ENCODE peak calls at places on chromosomes 5 and 9, in seven cellular contexts. One of them, this sample, is unnamed.
A peak's percentile ranks its signal among the peaks of the same experiment; 100 is the strongest.

GRCh38 chr9:132742821-132743311 is 72.6 kb downstream of the GTF3C4 start:
- DNase-seq in AG04450: no peak
- DNase-seq in kidney epithelial cell: no peak
- DNase-seq in lower lobe of right lung: no peak
- DNase-seq in A673: no peak
- DNase-seq in heart right ventricle: no peak
- DNase-seq in mammary epithelial cell: no peak
- DNase-seq in this sample: no peak

GRCh38 chr5:124867064-124867707 is 120.7 kb upstream of the ZNF608 start:
- DNase-seq in lower lobe of right lung: no peak
- DNase-seq in heart right ventricle: no peak
- DNase-seq in AG04450: no peak
- DNase-seq in mammary epithelial cell: peak; percentile 13
- DNase-seq in A673: no peak
- DNase-seq in kidney epithelial cell: no peak
- DNase-seq in this sample: no peak

GRCh38 chr5:177523711-177524538 is 7.2 kb upstream of the DDX41 start:
- DNase-seq in mammary epithelial cell: no peak
- DNase-seq in AG04450: no peak
- DNase-seq in kidney epithelial cell: no peak
- DNase-seq in heart right ventricle: no peak
- DNase-seq in A673: no peak
- DNase-seq in lower lobe of right lung: no peak
- DNase-seq in this sample: no peak

GRCh38 chr5:98307811-98308210 is 465.7 kb upstream of the RGMB start:
- DNase-seq in kidney epithelial cell: no peak
- DNase-seq in heart right ventricle: no peak
- DNase-seq in lower lobe of right lung: no peak
- DNase-seq in mammary epithelial cell: peak; percentile 83
- DNase-seq in A673: no peak
- DNase-seq in AG04450: peak; percentile 49
- DNase-seq in this sample: no peak

GRCh38 chr5:77167695-77168111 is 42.8 kb upstream of the PDE8B start:
- DNase-seq in mammary epithelial cell: peak; percentile 22
- DNase-seq in lower lobe of right lung: no peak
- DNase-seq in A673: peak; percentile 36
- DNase-seq in kidney epithelial cell: peak; percentile 38
- DNase-seq in heart right ventricle: no peak
- DNase-seq in AG04450: peak; percentile 72
- DNase-seq in this sample: no peak

GRCh38 chr5:92890841-92891244 is 690.2 kb downstream of the NR2F1-AS1 start:
- DNase-seq in mammary epithelial cell: no peak
- DNase-seq in kidney epithelial cell: no peak
- DNase-seq in A673: peak; percentile 31
- DNase-seq in AG04450: no peak
- DNase-seq in lower lobe of right lung: no peak
- DNase-seq in heart right ventricle: no peak
- DNase-seq in this sample: no peak

GRCh38 chr9:124054671-124055212 is 43.2 kb downstream of the LHX2 start:
- DNase-seq in lower lobe of right lung: no peak
- DNase-seq in heart right ventricle: no peak
- DNase-seq in kidney epithelial cell: peak; percentile 37
- DNase-seq in A673: no peak
- DNase-seq in mammary epithelial cell: peak; percentile 83
- DNase-seq in AG04450: peak; percentile 48
- DNase-seq in this sample: no peak

GRCh38 chr5:15574806-15575205 is 74.8 kb downstream of the FBXL7 start:
- DNase-seq in kidney epithelial cell: no peak
- DNase-seq in AG04450: no peak
- DNase-seq in mammary epithelial cell: no peak
- DNase-seq in A673: no peak
- DNase-seq in heart right ventricle: no peak
- DNase-seq in lower lobe of right lung: no peak
- DNase-seq in this sample: no peak

GRCh38 chr5:141783599-141784296 is 94.5 kb downstream of the PCDH1 start:
- DNase-seq in AG04450: no peak
- DNase-seq in lower lobe of right lung: no peak
- DNase-seq in heart right ventricle: no peak
- DNase-seq in mammary epithelial cell: peak; percentile 67
- DNase-seq in A673: no peak
- DNase-seq in kidney epithelial cell: peak; percentile 41
- DNase-seq in this sample: no peak

GRCh38 chr9:137049544-137050449 is 3.8 kb upstream of the NPDC1 start:
- DNase-seq in heart right ventricle: no peak
- DNase-seq in A673: peak; percentile 78
- DNase-seq in AG04450: no peak
- DNase-seq in mammary epithelial cell: no peak
- DNase-seq in kidney epithelial cell: no peak
- DNase-seq in lower lobe of right lung: no peak
- DNase-seq in this sample: no peak

GRCh38 chr5:116573617-116574431 is 799 bp downstream of the SEMA6A start:
- DNase-seq in kidney epithelial cell: no peak
- DNase-seq in lower lobe of right lung: peak; percentile 47
- DNase-seq in A673: no peak
- DNase-seq in heart right ventricle: peak; percentile 29
- DNase-seq in mammary epithelial cell: peak; percentile 27
- DNase-seq in AG04450: no peak
- DNase-seq in this sample: no peak

GRCh38 chr5:57598756-57599155 is 116.1 kb upstream of the ACTBL2 start:
- DNase-seq in kidney epithelial cell: peak; percentile 32
- DNase-seq in mammary epithelial cell: peak; percentile 82
- DNase-seq in heart right ventricle: no peak
- DNase-seq in A673: no peak
- DNase-seq in AG04450: peak; percentile 65
- DNase-seq in lower lobe of right lung: no peak
- DNase-seq in this sample: peak; percentile 15

GRCh38 chr9:35254237-35254636 is 92.4 kb downstream of the UNC13B start:
- DNase-seq in heart right ventricle: no peak
- DNase-seq in kidney epithelial cell: no peak
- DNase-seq in mammary epithelial cell: no peak
- DNase-seq in lower lobe of right lung: no peak
- DNase-seq in AG04450: no peak
- DNase-seq in A673: peak; percentile 80
- DNase-seq in this sample: no peak

GRCh38 chr5:1883925-1884637 is 1.4 kb upstream of the IRX4 start:
- DNase-seq in mammary epithelial cell: peak; percentile 92
- DNase-seq in AG04450: no peak
- DNase-seq in heart right ventricle: no peak
- DNase-seq in A673: no peak
- DNase-seq in kidney epithelial cell: no peak
- DNase-seq in lower lobe of right lung: peak; percentile 27
- DNase-seq in this sample: no peak
- H3K27me3 ChIP-seq in mammary epithelial cell: no peaks in the 10 kb centered on the region
- H3K27me3 ChIP-seq in AG04450: peaks cover 82% of the 10 kb centered on the region
- H3K27me3 ChIP-seq in heart right ventricle: peaks cover 7% of the 10 kb centered on the region
- H3K27me3 ChIP-seq in A673: peaks cover 97% of the 10 kb centered on the region
- H3K27me3 ChIP-seq in kidney epithelial cell: peaks cover 94% of the 10 kb centered on the region
- H3K27me3 ChIP-seq in lower lobe of right lung: peaks cover 96% of the 10 kb centered on the region
- H3K27me3 ChIP-seq in this sample: no peaks in the 10 kb centered on the region

GRCh38 chr9:128260340-128260739 is 15.5 kb downstream of the GOLGA2 start:
- DNase-seq in heart right ventricle: no peak
- DNase-seq in A673: no peak
- DNase-seq in mammary epithelial cell: no peak
- DNase-seq in lower lobe of right lung: no peak
- DNase-seq in AG04450: no peak
- DNase-seq in kidney epithelial cell: no peak
- DNase-seq in this sample: no peak

GRCh38 chr9:128266868-128267590 is 8.8 kb downstream of the GOLGA2 start:
- DNase-seq in lower lobe of right lung: no peak
- DNase-seq in A673: no peak
- DNase-seq in mammary epithelial cell: no peak
- DNase-seq in kidney epithelial cell: no peak
- DNase-seq in AG04450: no peak
- DNase-seq in heart right ventricle: no peak
- DNase-seq in this sample: no peak

GRCh38 chr9:128259156-128259555 is 16.7 kb downstream of the GOLGA2 start:
- DNase-seq in mammary epithelial cell: no peak
- DNase-seq in A673: no peak
- DNase-seq in heart right ventricle: no peak
- DNase-seq in lower lobe of right lung: no peak
- DNase-seq in kidney epithelial cell: no peak
- DNase-seq in AG04450: no peak
- DNase-seq in this sample: no peak

GRCh38 chr9:128265348-128265847 is 10.4 kb downstream of the GOLGA2 start:
- DNase-seq in heart right ventricle: no peak
- DNase-seq in lower lobe of right lung: no peak
- DNase-seq in mammary epithelial cell: no peak
- DNase-seq in kidney epithelial cell: no peak
- DNase-seq in A673: no peak
- DNase-seq in AG04450: no peak
- DNase-seq in this sample: no peak

GRCh38 chr9:128262687-128263086 is 13.1 kb downstream of the GOLGA2 start:
- DNase-seq in mammary epithelial cell: no peak
- DNase-seq in heart right ventricle: no peak
- DNase-seq in AG04450: no peak
- DNase-seq in lower lobe of right lung: no peak
- DNase-seq in kidney epithelial cell: no peak
- DNase-seq in A673: no peak
- DNase-seq in this sample: no peak
- H3K27me3 ChIP-seq in mammary epithelial cell: no peaks in the 10 kb centered on the region
- H3K27me3 ChIP-seq in heart right ventricle: no peaks in the 10 kb centered on the region
- H3K27me3 ChIP-seq in AG04450: no peaks in the 10 kb centered on the region
- H3K27me3 ChIP-seq in lower lobe of right lung: no peaks in the 10 kb centered on the region
- H3K27me3 ChIP-seq in kidney epithelial cell: no peaks in the 10 kb centered on the region
- H3K27me3 ChIP-seq in A673: no peaks in the 10 kb centered on the region
- H3K27me3 ChIP-seq in this sample: no peaks in the 10 kb centered on the region

GRCh38 chr9:36788534-36788933 is 215.8 kb downstream of the MELK start:
- DNase-seq in mammary epithelial cell: no peak
- DNase-seq in A673: no peak
- DNase-seq in AG04450: no peak
- DNase-seq in kidney epithelial cell: no peak
- DNase-seq in heart right ventricle: no peak
- DNase-seq in lower lobe of right lung: no peak
- DNase-seq in this sample: no peak
- H3K27me3 ChIP-seq in mammary epithelial cell: no peaks in the 10 kb centered on the region
- H3K27me3 ChIP-seq in A673: peaks cover 6% of the 10 kb centered on the region
- H3K27me3 ChIP-seq in AG04450: no peaks in the 10 kb centered on the region
- H3K27me3 ChIP-seq in kidney epithelial cell: peaks cover 2% of the 10 kb centered on the region
- H3K27me3 ChIP-seq in heart right ventricle: no peaks in the 10 kb centered on the region
- H3K27me3 ChIP-seq in lower lobe of right lung: peaks cover 7% of the 10 kb centered on the region
- H3K27me3 ChIP-seq in this sample: peaks cover 17% of the 10 kb centered on the region

GRCh38 chr5:72463499-72464052 is 43.6 kb downstream of the ZNF366 start:
- DNase-seq in lower lobe of right lung: no peak
- DNase-seq in A673: no peak
- DNase-seq in AG04450: no peak
- DNase-seq in kidney epithelial cell: no peak
- DNase-seq in mammary epithelial cell: no peak
- DNase-seq in heart right ventricle: no peak
- DNase-seq in this sample: no peak
- H3K27me3 ChIP-seq in lower lobe of right lung: no peaks in the 10 kb centered on the region
- H3K27me3 ChIP-seq in A673: no peaks in the 10 kb centered on the region
- H3K27me3 ChIP-seq in AG04450: no peaks in the 10 kb centered on the region
- H3K27me3 ChIP-seq in kidney epithelial cell: no peaks in the 10 kb centered on the region
- H3K27me3 ChIP-seq in mammary epithelial cell: no peaks in the 10 kb centered on the region
- H3K27me3 ChIP-seq in heart right ventricle: no peaks in the 10 kb centered on the region
- H3K27me3 ChIP-seq in this sample: no peaks in the 10 kb centered on the region

GRCh38 chr5:164027738-164028137 is 522.3 kb downstream of the MAT2B start:
- DNase-seq in A673: no peak
- DNase-seq in lower lobe of right lung: no peak
- DNase-seq in heart right ventricle: no peak
- DNase-seq in mammary epithelial cell: peak; percentile 1
- DNase-seq in AG04450: no peak
- DNase-seq in kidney epithelial cell: no peak
- DNase-seq in this sample: no peak
- H3K27me3 ChIP-seq in A673: peaks cover 3% of the 10 kb centered on the region
- H3K27me3 ChIP-seq in lower lobe of right lung: no peaks in the 10 kb centered on the region
- H3K27me3 ChIP-seq in heart right ventricle: no peaks in the 10 kb centered on the region
- H3K27me3 ChIP-seq in mammary epithelial cell: no peaks in the 10 kb centered on the region
- H3K27me3 ChIP-seq in AG04450: no peaks in the 10 kb centered on the region
- H3K27me3 ChIP-seq in kidney epithelial cell: no peaks in the 10 kb centered on the region
- H3K27me3 ChIP-seq in this sample: no peaks in the 10 kb centered on the region

DNA sequence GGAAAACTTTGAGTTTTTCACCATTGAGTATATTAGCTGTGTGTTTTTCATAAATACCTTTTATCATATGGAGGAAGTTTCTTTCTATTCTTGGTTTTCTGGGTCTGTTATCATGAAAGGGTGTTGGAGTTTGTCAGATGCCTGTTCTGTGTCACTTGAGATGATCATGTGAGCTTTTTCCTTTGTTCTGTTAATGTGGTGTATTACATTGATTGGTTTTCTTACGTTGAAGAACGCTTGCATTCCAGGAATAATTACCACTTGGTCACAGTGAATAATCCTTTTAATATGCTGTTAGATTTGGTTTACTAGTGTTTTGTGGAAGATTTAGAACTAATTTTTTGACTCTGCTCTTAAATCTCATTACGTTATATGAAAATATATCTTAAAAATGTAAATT is 7.8 kb downstream of the PLEKHG4B start:
- DNase-seq in lower lobe of right lung: no peak
- DNase-seq in heart right ventricle: no peak
- DNase-seq in AG04450: no peak
- DNase-seq in A673: peak; percentile 6
- DNase-seq in kidney epithelial cell: no peak
- DNase-seq in mammary epithelial cell: no peak
- DNase-seq in this sample: no peak
- H3K27me3 ChIP-seq in lower lobe of right lung: peaks cover 18% of the 10 kb centered on the region
- H3K27me3 ChIP-seq in heart right ventricle: no peaks in the 10 kb centered on the region
- H3K27me3 ChIP-seq in AG04450: peaks cover 23% of the 10 kb centered on the region
- H3K27me3 ChIP-seq in A673: peaks cover 49% of the 10 kb centered on the region
- H3K27me3 ChIP-seq in kidney epithelial cell: peaks cover 3% of the 10 kb centered on the region
- H3K27me3 ChIP-seq in mammary epithelial cell: peaks cover 10% of the 10 kb centered on the region
- H3K27me3 ChIP-seq in this sample: peaks cover 4% of the 10 kb centered on the region

DNA sequence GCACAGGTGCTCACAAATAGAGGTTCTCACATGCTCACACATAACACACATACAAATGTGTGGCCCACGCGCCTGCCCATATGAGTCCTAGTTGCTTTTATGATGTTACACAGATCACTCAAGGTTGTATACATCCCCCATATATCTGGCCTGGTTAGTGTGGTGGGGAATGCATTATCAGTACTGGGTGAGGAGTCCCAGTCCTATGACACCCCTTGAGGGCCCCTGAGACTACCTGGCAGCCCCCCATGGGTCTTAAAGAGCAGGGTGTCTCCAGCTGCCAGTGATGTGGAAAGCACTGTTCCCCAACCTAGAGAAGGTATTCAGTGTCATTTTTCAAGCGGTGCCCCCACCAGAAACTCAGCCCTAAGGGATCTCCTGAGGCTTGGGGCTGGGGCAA is 2.8 kb upstream of the HAND1 start:
- DNase-seq in heart right ventricle: no peak
- DNase-seq in AG04450: no peak
- DNase-seq in A673: no peak
- DNase-seq in kidney epithelial cell: no peak
- DNase-seq in mammary epithelial cell: no peak
- DNase-seq in lower lobe of right lung: no peak
- DNase-seq in this sample: no peak
- H3K27me3 ChIP-seq in heart right ventricle: peaks cover 33% of the 10 kb centered on the region
- H3K27me3 ChIP-seq in AG04450: peaks cover 99% of the 10 kb centered on the region
- H3K27me3 ChIP-seq in A673: peaks cover 100% of the 10 kb centered on the region
- H3K27me3 ChIP-seq in kidney epithelial cell: peaks cover 98% of the 10 kb centered on the region
- H3K27me3 ChIP-seq in mammary epithelial cell: peaks cover 97% of the 10 kb centered on the region
- H3K27me3 ChIP-seq in lower lobe of right lung: peaks cover 100% of the 10 kb centered on the region
- H3K27me3 ChIP-seq in this sample: peaks cover 29% of the 10 kb centered on the region

GRCh38 chr9:40926404-40927259 is 201.8 kb downstream of the FOXD4L6 start:
- DNase-seq in AG04450: no peak
- DNase-seq in mammary epithelial cell: no peak
- DNase-seq in heart right ventricle: no peak
- DNase-seq in A673: no peak
- DNase-seq in lower lobe of right lung: no peak
- DNase-seq in kidney epithelial cell: no peak
- DNase-seq in this sample: no peak
- H3K27me3 ChIP-seq in AG04450: no peaks in the 10 kb centered on the region
- H3K27me3 ChIP-seq in mammary epithelial cell: no peaks in the 10 kb centered on the region
- H3K27me3 ChIP-seq in heart right ventricle: no peaks in the 10 kb centered on the region
- H3K27me3 ChIP-seq in A673: no peaks in the 10 kb centered on the region
- H3K27me3 ChIP-seq in lower lobe of right lung: no peaks in the 10 kb centered on the region
- H3K27me3 ChIP-seq in kidney epithelial cell: no peaks in the 10 kb centered on the region
- H3K27me3 ChIP-seq in this sample: peaks cover 6% of the 10 kb centered on the region

GRCh38 chr5:170393958-170394357 is 4.8 kb upstream of the KCNMB1 start:
- DNase-seq in heart right ventricle: no peak
- DNase-seq in mammary epithelial cell: no peak
- DNase-seq in A673: peak; percentile 89
- DNase-seq in kidney epithelial cell: no peak
- DNase-seq in AG04450: no peak
- DNase-seq in lower lobe of right lung: no peak
- DNase-seq in this sample: no peak
- H3K27me3 ChIP-seq in heart right ventricle: no peaks in the 10 kb centered on the region
- H3K27me3 ChIP-seq in mammary epithelial cell: peaks cover 8% of the 10 kb centered on the region
- H3K27me3 ChIP-seq in A673: no peaks in the 10 kb centered on the region
- H3K27me3 ChIP-seq in kidney epithelial cell: peaks cover 2% of the 10 kb centered on the region
- H3K27me3 ChIP-seq in AG04450: peaks cover 4% of the 10 kb centered on the region
- H3K27me3 ChIP-seq in lower lobe of right lung: no peaks in the 10 kb centered on the region
- H3K27me3 ChIP-seq in this sample: peaks cover 3% of the 10 kb centered on the region